ENCODE peak calls at places on chromosomes 6 and 20, in five cellular contexts. S is GM12878, I is HepG2, V is GM12892, M is K562. G is an unnamed sample.
A peak's percentile ranks its signal among the peaks of the same experiment; 100 is the strongest.

GRCh38 chr6:25833136-25833535 is 1.3 kb upstream of the SLC17A1 start:
- DNase-seq in S (no peak), I (peak; percentile 60), V (no peak), M (no peak), G (no peak)

GRCh38 chr6:148382856-148383255 is 40.2 kb downstream of the SASH1 start:
- DNase-seq in S (no peak), I (no peak), V (no peak), M (no peak), G (no peak)

GRCh38 chr6:56984374-56984773 is 29.5 kb downstream of the BEND6 start:
- DNase-seq in S (no peak), I (no peak), V (no peak), M (no peak), G (no peak)

GRCh38 chr6:89944181-89944755 is 50.0 kb downstream of the GJA10 start:
- DNase-seq in S (no peak), I (no peak), V (no peak), M (no peak), G (no peak)

GRCh38 chr6:170162771-170163404 is 128.0 kb downstream of the DLL1 start:
- DNase-seq in S (no peak), I (no peak), V (no peak), M (no peak), G (no peak)

GRCh38 chr6:127146935-127147334 is 28.5 kb downstream of the RSPO3 start:
- DNase-seq in S (no peak), I (no peak), V (no peak), M (no peak), G (no peak)

GRCh38 chr6:122853259-122853995 is 64.4 kb downstream of the SMPDL3A start:
- DNase-seq in S (peak; percentile 40), I (no peak), V (no peak), M (no peak), G (no peak)

GRCh38 chr6:159043236-159043635 is 1.6 kb downstream of the TAGAP start:
- DNase-seq in S (no peak), I (no peak), V (no peak), M (no peak), G (no peak)

GRCh38 chr6:150091466-150091865 is 22.5 kb upstream of the ULBP3 start:
- DNase-seq in S (no peak), I (no peak), V (no peak), M (no peak), G (no peak)

GRCh38 chr20:44501448-44501847 is 20.4 kb downstream of the SERINC3 start:
- DNase-seq in S (no peak), I (no peak), V (no peak), M (no peak), G (no peak)

GRCh38 chr20:61436674-61437279 is 184.7 kb downstream of the CDH4 start:
- DNase-seq in S (no peak), I (no peak), V (no peak), M (no peak), G (no peak)
- TF ChIP-seq TAF1 in S (no peak), I (no peak), V (no peak), M (no peak), G (no peak)

GRCh38 chr20:22814475-22815205 is 220.5 kb upstream of the SSTR4 start:
- DNase-seq in S (no peak), I (no peak), V (no peak), M (no peak), G (no peak)
- TF ChIP-seq TAF1 in S (no peak), I (no peak), V (no peak), M (no peak), G (no peak)

GRCh38 chr6:113347420-113347819 is 509.7 kb upstream of the MARCKS start:
- DNase-seq in S (no peak), I (no peak), V (no peak), M (no peak), G (no peak)
- TF ChIP-seq TAF1 in S (no peak), I (no peak), V (no peak), M (no peak), G (no peak)

DNA sequence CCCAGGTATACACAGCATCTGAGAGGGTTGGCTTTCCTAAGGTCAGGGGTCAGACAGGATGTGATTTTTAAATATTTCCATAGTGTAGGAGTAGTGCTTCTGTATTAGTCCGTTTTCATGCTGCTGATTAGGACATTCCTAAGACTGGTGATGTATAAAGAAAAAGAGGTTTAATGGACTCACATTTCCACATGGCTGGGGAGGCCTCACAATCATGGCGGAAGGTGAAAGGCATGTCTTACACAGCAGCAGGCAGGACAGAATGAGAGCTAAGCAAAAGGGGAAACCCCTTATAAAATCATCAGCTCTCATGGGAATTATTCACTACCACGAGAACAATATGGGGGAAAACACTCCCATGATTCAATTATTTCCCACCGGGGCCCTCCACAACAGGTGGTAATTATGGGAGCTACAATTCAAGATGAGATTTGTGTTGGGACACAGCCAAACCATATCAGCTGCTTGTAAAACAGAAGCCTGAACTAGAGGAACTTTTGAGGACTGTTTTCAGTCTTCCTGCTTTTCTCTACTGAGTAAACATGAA is 91.0 kb upstream of the MEI4 start:
- DNase-seq in S (no peak), I (no peak), V (no peak), M (no peak), G (no peak)
- TF ChIP-seq TAF1 in S (no peak), I (no peak), V (no peak), M (no peak), G (no peak)

GRCh38 chr6:164336455-164336854 is 921.9 kb downstream of the QKI start:
- DNase-seq in S (no peak), I (no peak), V (no peak), M (no peak), G (no peak)

GRCh38 chr6:164337925-164338381 is 923.4 kb downstream of the QKI start:
- DNase-seq in S (no peak), I (no peak), V (no peak), M (peak; percentile 30), G (no peak)

GRCh38 chr6:164337024-164337924 is 922.8 kb downstream of the QKI start:
- DNase-seq in S (no peak), I (no peak), V (no peak), M (peak; percentile 13), G (no peak)
- TF ChIP-seq TAF1 in S (no peak), I (no peak), V (no peak), M (peak; percentile 52), G (no peak)

GRCh38 chr20:49511788-49512525 is 29.5 kb upstream of the KCNB1 start:
- DNase-seq in S (no peak), I (no peak), V (no peak), M (no peak), G (no peak)

GRCh38 chr20:49508435-49509199 is 26.1 kb upstream of the KCNB1 start:
- DNase-seq in S (peak; percentile 7), I (peak; percentile 56), V (no peak), M (peak; percentile 51), G (peak; percentile 43)

GRCh38 chr20:49513009-49513408 is 30.5 kb upstream of the KCNB1 start:
- DNase-seq in S (no peak), I (no peak), V (no peak), M (no peak), G (no peak)

GRCh38 chr20:49507741-49508434 is 25.4 kb upstream of the KCNB1 start:
- DNase-seq in S (no peak), I (no peak), V (no peak), M (no peak), G (no peak)

DNA sequence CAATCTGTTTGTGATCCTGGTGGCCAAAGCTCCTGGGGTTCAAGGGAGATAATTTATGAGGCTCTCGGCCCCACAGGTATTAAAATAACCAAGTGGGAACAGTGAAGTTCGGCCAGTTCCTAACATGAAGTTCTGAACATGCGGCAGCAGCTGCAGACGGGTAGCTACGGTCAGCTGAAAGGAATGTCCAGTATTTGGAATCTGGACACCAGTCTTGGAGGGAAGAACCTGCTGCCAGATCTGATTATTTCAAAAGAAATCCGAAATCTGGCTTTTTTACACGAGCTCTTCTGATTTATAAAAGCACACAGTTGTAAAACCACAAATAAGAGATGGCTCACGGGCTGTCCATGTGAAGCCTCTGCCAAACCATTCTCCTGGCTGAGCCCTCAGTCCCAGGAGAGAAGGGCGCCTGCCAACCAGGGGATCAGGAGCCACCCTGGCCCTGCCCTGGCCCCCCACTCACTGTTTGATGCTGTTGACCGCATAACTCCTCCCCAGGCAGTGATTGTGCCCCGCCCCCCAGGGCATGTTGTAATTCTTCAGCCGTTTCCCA is 28.2 kb upstream of the KCNB1 start:
- DNase-seq in S (no peak), I (no peak), V (no peak), M (no peak), G (no peak)
- TF ChIP-seq TAF1 in S (no peak), I (no peak), V (no peak), M (no peak), G (no peak)

GRCh38 chr20:49306903-49307336 is 29.1 kb upstream of the ZNFX1 start:
- DNase-seq in S (no peak), I (peak; percentile 60), V (no peak), M (no peak), G (no peak)
- TF ChIP-seq TAF1 in S (no peak), I (no peak), V (no peak), M (no peak), G (no peak)

DNA sequence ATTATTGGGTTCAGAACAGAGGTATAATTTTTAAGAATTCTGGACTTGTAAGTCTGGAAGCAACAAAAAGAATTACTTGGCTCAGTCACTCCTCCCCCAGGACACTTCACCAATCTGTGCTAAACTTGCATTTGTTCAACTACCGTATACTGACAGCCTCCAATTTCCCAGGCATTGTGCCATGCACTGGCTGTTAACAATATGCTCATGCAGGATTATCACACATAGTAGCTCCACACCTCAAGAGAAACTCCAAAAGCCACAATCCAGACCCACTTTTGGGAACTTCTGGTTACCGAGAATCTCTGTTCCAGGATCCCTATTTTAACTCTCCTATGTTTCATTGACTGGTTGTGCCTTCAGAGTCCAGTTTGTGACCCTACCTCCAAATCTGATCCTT is 7.7 kb downstream of the ADGRF1 start:
- DNase-seq in S (no peak), I (no peak), V (no peak), M (no peak), G (no peak)
- TF ChIP-seq TAF1 in S (no peak), I (no peak), V (no peak), M (no peak), G (no peak)

G was measured in GM12891.